ENCODE peak calls at places on chromosomes 6 and 20, in seven cellular contexts. U is dorsolateral prefrontal cortex; I is upper lobe of right lung; H is neuronal stem cell; F is tibial artery; O is breast epithelium; P is naive thymus-derived CD4-positive, alpha-beta T cell. S is an unnamed sample.

GRCh38 chr6:129624488-129624887 is 85.5 kb downstream of the ARHGAP18 start:
- DNase-seq in U (no peak), I (no peak), H (no peak), F (no peak), O (no peak), P (no peak), S (no peak)

GRCh38 chr20:43011491-43011890 is 178.2 kb downstream of the PTPRT start:
- DNase-seq in U (no peak), I (no peak), H (no peak), F (no peak), O (no peak), P (no peak), S (no peak)

GRCh38 chr6:56757585-56757984 is 114.9 kb upstream of the DST start:
- DNase-seq in U (peak), I (no peak), H (no peak), F (no peak), O (no peak), P (no peak), S (peak)

GRCh38 chr6:109687271-109687721 is 3.7 kb downstream of the AK9 start:
- DNase-seq in U (no peak), I (no peak), H (no peak), F (no peak), O (no peak), P (no peak), S (no peak)

GRCh38 chr6:113513086-113513485 is 344.1 kb upstream of the MARCKS start:
- DNase-seq in U (no peak), I (no peak), H (no peak), F (no peak), O (no peak), P (no peak), S (no peak)

GRCh38 chr20:51862796-51863195 is 60.5 kb upstream of the SALL4 start:
- DNase-seq in U (no peak), I (no peak), H (no peak), F (no peak), O (no peak), P (no peak), S (no peak)

GRCh38 chr20:7579888-7580287 is 360.4 kb downstream of the HAO1 start:
- DNase-seq in U (no peak), I (no peak), H (no peak), F (no peak), O (no peak), P (no peak), S (no peak)

GRCh38 chr20:9179867-9180266 is 111.0 kb downstream of the PLCB4 start:
- DNase-seq in U (no peak), I (no peak), H (no peak), F (no peak), O (no peak), P (no peak), S (no peak)

GRCh38 chr6:136526196-136526930 is 23.9 kb downstream of the MAP7 start:
- DNase-seq in U (peak), I (peak), H (peak), F (peak), O (no peak), P (peak), S (peak)

GRCh38 chr6:41715779-41716515 is 19.5 kb downstream of the TFEB start:
- DNase-seq in U (no peak), I (no peak), H (no peak), F (no peak), O (no peak), P (no peak), S (no peak)

GRCh38 chr20:59836768-59837167 is 96.7 kb downstream of the SYCP2 start:
- DNase-seq in U (no peak), I (no peak), H (no peak), F (no peak), O (no peak), P (no peak), S (no peak)

GRCh38 chr6:113351183-113351834 is 505.8 kb upstream of the MARCKS start:
- DNase-seq in U (no peak), I (no peak), H (no peak), F (no peak), O (no peak), P (no peak), S (no peak)

GRCh38 chr6:18260448-18261106 is 3.8 kb downstream of the DEK start:
- DNase-seq in U (no peak), I (no peak), H (no peak), F (no peak), O (no peak), P (no peak), S (no peak)

GRCh38 chr6:43368517-43369160 is 808 bp downstream of the ZNF318 start:
- DNase-seq in U (peak), I (peak), H (peak), F (peak), O (no peak), P (peak), S (peak)

GRCh38 chr20:62995481-62995880 is 11.3 kb downstream of the BHLHE23 start:
- DNase-seq in U (no peak), I (no peak), H (no peak), F (no peak), O (no peak), P (no peak), S (no peak)

GRCh38 chr20:52425253-52425652 is 233.7 kb upstream of the ZFP64 start:
- DNase-seq in U (no peak), I (no peak), H (no peak), F (no peak), O (no peak), P (no peak), S (no peak)

GRCh38 chr6:94121094-94121493 is 701.7 kb upstream of the EPHA7 start:
- DNase-seq in U (no peak), I (no peak), H (no peak), F (no peak), O (no peak), P (no peak), S (no peak)

GRCh38 chr20:3470627-3471396 is at the start of gene ATRN:
- DNase-seq in U (peak), I (peak), H (peak), F (peak), O (peak), P (peak), S (peak)

GRCh38 chr20:17320456-17320855 is 93.6 kb downstream of the PCSK2 start:
- DNase-seq in U (no peak), I (no peak), H (no peak), F (no peak), O (no peak), P (no peak), S (no peak)

GRCh38 chr6:13485303-13485702 is 2.1 kb downstream of the GFOD1 start:
- DNase-seq in U (no peak), I (no peak), H (no peak), F (no peak), O (no peak), P (no peak), S (no peak)

GRCh38 chr20:46057856-46058655 is 29.0 kb downstream of the SLC12A5 start:
- DNase-seq in U (peak), I (peak), H (peak), F (peak), O (no peak), P (no peak), S (no peak)

GRCh38 chr6:161394437-161394836 is 120.6 kb upstream of the AGPAT4 start:
- DNase-seq in U (no peak), I (no peak), H (no peak), F (no peak), O (no peak), P (no peak), S (no peak)

DNA sequence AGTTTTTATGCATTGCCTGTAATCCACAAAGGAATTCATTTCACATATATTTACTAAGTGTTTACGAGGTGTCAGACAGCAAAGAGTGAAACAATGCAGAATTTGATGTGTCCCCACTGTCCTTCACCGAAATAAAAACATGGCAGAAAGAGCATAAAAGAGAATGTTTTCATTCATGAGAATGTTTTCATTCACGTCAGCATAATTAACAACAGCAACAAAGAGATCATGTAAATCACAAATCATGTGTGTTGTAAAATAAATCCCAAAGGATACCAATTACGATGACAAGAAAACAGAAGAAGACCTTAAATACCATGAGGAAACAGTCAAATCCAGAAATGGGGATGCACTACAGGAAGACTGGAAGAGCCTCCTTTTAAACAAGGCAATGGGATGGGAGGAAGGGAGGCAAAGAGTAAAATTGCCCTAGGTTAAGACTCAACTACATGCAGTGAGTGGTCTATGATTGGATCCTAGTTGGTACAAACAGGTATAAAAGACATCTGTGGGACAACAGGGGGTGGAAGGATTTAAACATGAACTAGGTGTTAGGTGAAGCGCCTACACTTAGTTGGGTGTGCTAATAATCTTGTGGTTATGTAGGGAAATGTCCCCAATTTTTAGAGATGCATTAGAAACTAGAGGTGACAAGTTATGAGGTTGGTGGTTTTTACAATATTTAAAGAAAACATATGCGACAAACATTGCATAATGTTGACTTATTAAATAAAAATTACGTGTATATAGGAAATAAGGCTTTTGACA is 1.5 kb downstream of the ZSCAN31 start:
- DNase-seq in U (no peak), I (no peak), H (no peak), F (no peak), O (no peak), P (no peak), S (no peak)
- H3K27ac ChIP-seq in U (peak), I (peak), H (no peak), F (peak), O (peak), P (no peak), S (no peak)

DNA sequence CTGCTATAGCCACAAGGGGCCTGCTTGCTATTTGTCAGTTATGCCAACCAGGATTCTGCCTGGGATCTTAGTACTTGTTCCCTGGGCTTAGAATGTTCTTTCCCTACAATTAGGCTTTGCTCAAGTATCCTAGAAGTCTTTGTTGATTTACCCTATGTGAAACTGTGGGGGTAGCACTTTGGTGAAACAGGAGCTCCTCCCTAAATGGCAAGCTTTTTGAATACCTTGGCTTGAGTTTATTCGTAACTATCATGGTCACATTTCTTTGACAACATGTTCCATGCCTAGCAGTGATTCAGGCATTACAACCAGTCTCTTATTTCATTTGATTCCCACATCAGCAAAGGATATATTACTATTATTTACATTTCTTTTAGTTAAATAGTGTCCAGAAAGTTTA is 21.2 kb downstream of the AFDN start:
- DNase-seq in U (no peak), I (no peak), H (no peak), F (no peak), O (no peak), P (no peak), S (no peak)
- H3K27ac ChIP-seq in U (no peak), I (peak), H (no peak), F (no peak), O (no peak), P (no peak), S (no peak)

GRCh38 chr6:158321960-158322359 is 9.7 kb downstream of the TULP4 start:
- DNase-seq in U (no peak), I (no peak), H (no peak), F (no peak), O (no peak), P (no peak), S (no peak)
- H3K27ac ChIP-seq in U (no peak), I (no peak), H (no peak), F (no peak), O (no peak), P (no peak), S (no peak)

DNA sequence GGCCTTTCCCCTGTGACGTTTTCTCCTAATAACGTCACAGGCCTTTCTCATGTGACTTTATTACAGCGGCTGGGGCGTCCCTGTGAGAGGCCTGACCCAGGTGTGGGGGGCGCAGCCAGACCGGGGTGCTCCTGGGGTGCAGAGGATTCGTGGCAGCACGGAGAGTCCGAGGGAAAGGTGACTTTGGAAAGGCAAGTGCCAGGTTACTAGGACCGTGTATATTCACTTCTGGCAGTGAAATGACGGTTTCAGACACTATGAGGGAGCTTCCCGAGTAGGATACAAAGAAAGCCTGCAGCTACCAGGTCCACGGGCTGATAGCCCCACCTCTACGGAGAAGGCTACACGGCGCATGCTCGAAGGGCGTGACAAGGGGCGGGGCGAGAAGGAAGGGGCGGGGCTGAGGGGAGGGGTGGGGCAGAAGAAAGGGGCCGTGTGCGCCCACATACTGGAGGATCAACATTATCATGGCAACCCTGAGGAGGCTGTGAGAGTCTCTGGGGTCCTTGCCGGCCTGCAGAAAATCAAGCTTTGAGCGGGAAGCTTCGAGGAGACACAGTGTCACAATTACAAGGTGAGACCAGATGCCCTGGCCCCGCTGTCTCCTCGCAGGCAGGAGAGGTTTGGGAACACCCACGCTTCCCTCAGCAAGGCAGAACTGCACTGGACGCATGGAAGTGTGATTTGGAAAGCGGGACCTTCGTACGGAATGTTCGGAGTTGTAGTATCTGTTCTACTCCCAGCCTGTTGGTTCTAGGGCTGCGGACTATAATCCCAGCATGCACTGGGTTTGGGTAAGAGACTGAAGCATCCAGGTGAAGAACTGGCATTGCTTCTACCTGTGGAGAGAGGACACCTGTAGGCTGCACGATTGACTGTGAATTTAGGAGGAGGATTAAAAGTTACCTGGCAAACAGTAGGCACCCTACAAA is 54.4 kb upstream of the ZNF337 start:
- DNase-seq in U (no peak), I (peak), H (no peak), F (no peak), O (no peak), P (peak), S (peak)
- H3K27ac ChIP-seq in U (peak), I (peak), H (no peak), F (no peak), O (peak), P (peak), S (no peak)

DNA sequence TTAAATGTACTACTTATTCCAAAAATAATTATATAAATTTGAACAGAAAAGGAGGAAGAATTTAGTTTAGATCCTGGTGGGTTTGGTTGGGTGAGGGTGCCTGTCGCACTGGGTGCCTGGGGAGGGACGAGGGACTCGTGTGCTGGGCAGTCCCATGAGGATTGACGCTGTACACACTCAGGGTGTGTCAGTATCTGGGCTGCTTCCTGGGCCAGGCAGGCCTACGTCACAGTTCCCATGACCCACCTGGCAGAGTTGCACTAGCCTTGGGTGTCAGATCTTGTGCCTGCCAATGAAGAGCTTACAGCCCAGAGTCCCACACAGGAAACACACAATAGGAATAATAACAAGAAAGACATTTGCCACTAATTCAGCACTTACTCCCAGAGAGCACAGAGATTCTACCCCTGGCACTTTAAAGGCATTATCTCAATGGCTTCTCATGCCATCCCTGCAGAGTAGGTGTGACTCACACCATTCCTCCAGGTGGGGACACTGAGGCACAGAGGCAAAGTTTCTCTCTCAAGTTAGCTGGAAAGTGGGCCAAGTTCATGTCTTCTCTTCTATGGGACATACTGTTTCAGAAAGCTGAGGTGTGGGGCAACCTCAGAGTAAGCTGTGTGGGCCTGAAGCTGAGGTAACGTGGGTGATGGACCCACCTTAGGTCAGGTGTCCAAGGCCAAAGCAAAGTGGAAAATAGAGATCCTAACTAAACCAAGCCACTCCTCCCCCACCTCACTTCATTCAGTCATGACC is 1.3 kb upstream of the SDCBP2 start:
- DNase-seq in U (peak), I (no peak), H (no peak), F (peak), O (no peak), P (peak), S (no peak)
- H3K27ac ChIP-seq in U (peak), I (peak), H (no peak), F (no peak), O (peak), P (peak), S (peak)